ENCODE peak calls at places on chromosomes 3 and 15, in ten cellular contexts. N is mammary epithelial cell, B is hepatocyte, M is A549, A is endothelial cell of umbilical vein, Z is OCI-LY7, K is neural progenitor cell, I is astrocyte, E is fibroblast of lung, L is MM.1S. U is an unnamed sample.

GRCh38 chr15:72451224-72451623 is 22.9 kb upstream of the ARIH1 start:
- DNase-seq in N (no peak), I (no peak), M (no peak), L (no peak), K (no peak), Z (no peak), B (no peak), E (no peak), A (no peak), U (no peak)

GRCh38 chr3:115165266-115165665 is 18.2 kb upstream of the ZBTB20 start:
- DNase-seq in Z (no peak), L (no peak), I (no peak), B (no peak), E (no peak), K (no peak), A (no peak), M (no peak), N (no peak), U (no peak)

GRCh38 chr15:70704166-70704565 is 59.2 kb downstream of the UACA start:
- DNase-seq in B (no peak), L (no peak), A (no peak), N (no peak), Z (no peak), E (no peak), K (no peak), I (no peak), M (no peak), U (no peak)

GRCh38 chr15:78200276-78200930 is 34.0 kb downstream of the ACSBG1 start:
- DNase-seq in E (no peak), M (no peak), A (no peak), K (no peak), I (no peak), N (no peak), L (no peak), B (peak; percentile 3), Z (no peak), U (no peak)

GRCh38 chr3:114404590-114404989 is 110.8 kb downstream of the TIGIT start:
- DNase-seq in B (no peak), L (no peak), I (peak; percentile 36), A (peak; percentile 41), Z (no peak), M (no peak), N (peak; percentile 77), K (no peak), E (peak; percentile 52), U (no peak)

GRCh38 chr15:85632014-85632413 is 162.7 kb downstream of the KLHL25 start:
- DNase-seq in M (no peak), B (no peak), L (no peak), I (no peak), E (no peak), A (no peak), Z (no peak), N (no peak), K (no peak), U (no peak)

GRCh38 chr3:141354517-141354916 is 13.8 kb upstream of the ZBTB38 start:
- DNase-seq in L (no peak), I (no peak), A (no peak), K (no peak), B (no peak), Z (no peak), E (no peak), M (no peak), N (no peak), U (no peak)

GRCh38 chr3:16056210-16056607 is 118.3 kb upstream of the GALNT15 start:
- DNase-seq in M (peak; percentile 44), Z (no peak), A (peak; percentile 35), K (no peak), N (no peak), B (peak; percentile 36), E (peak; percentile 63), I (no peak), L (no peak), U (no peak)

GRCh38 chr3:87370007-87370406 is 93.6 kb upstream of the POU1F1 start:
- DNase-seq in A (no peak), M (no peak), K (no peak), I (peak; percentile 3), N (no peak), E (peak; percentile 9), Z (no peak), L (no peak), B (no peak), U (peak; percentile 4)

GRCh38 chr3:194322701-194323174 is 28.4 kb downstream of the CPN2 start:
- DNase-seq in I (peak; percentile 81), N (peak; percentile 100), E (peak; percentile 85), B (peak; percentile 78), L (no peak), Z (no peak), A (no peak), K (no peak), M (peak; percentile 91), U (no peak)

GRCh38 chr3:69212411-69213160 is 90.2 kb upstream of the LMOD3 start:
- DNase-seq in I (peak; percentile 85), N (peak; percentile 92), A (peak; percentile 94), L (no peak), M (peak; percentile 89), K (no peak), Z (no peak), E (peak; percentile 87), B (peak; percentile 47), U (no peak)

GRCh38 chr15:66285462-66286280 is 7.7 kb upstream of the DIS3L start:
- DNase-seq in A (no peak), N (no peak), M (no peak), I (no peak), E (no peak), B (peak; percentile 43), K (no peak), Z (no peak), L (no peak), U (no peak)

GRCh38 chr3:100759162-100759561 is 49.9 kb downstream of the TFG start:
- DNase-seq in A (peak; percentile 39), B (no peak), K (no peak), E (peak; percentile 25), Z (no peak), M (no peak), N (no peak), I (no peak), L (no peak), U (no peak)

GRCh38 chr3:29764603-29765254 is 483.9 kb downstream of the RBMS3 start:
- DNase-seq in L (no peak), B (peak; percentile 59), I (peak; percentile 72), Z (no peak), A (peak; percentile 83), N (peak; percentile 70), E (peak; percentile 79), M (peak; percentile 70), K (no peak), U (no peak)

GRCh38 chr3:123279121-123279520 is 77.4 kb downstream of the SEC22A start:
- DNase-seq in Z (no peak), I (no peak), L (no peak), B (no peak), K (no peak), A (no peak), E (no peak), M (no peak), N (no peak), U (no peak)

GRCh38 chr15:77665530-77666295 is 33.0 kb upstream of the LINGO1 start:
- DNase-seq in A (no peak), L (no peak), I (no peak), K (no peak), N (no peak), Z (no peak), B (no peak), M (no peak), E (no peak), U (no peak)

GRCh38 chr15:71529353-71529752 is 281.0 kb upstream of the NR2E3 start:
- DNase-seq in N (no peak), I (no peak), E (no peak), K (no peak), Z (no peak), M (no peak), A (no peak), B (no peak), L (no peak), U (no peak)

GRCh38 chr3:111862974-111863373 is 3.9 kb downstream of the PHLDB2 start:
- DNase-seq in N (peak; percentile 36), I (no peak), A (no peak), Z (no peak), L (no peak), M (no peak), K (no peak), E (no peak), B (no peak), U (no peak)
- H3K4me2 ChIP-seq in N (peak overlapping the region; percentile 45), I (peak overlapping the region; percentile 95), A (no peak overlapping the region), Z (no peak overlapping the region), L (no peak overlapping the region), M (peak overlapping the region; percentile 76), K (peak overlapping the region; percentile 50), E (no peak overlapping the region), B (peak overlapping the region; percentile 77), U (peak overlapping the region; percentile 65)

GRCh38 chr15:56869573-56869972 is 48.9 kb upstream of the TCF12 start:
- DNase-seq in K (peak; percentile 57), L (peak; percentile 36), A (peak; percentile 31), I (no peak), B (peak; percentile 15), Z (peak; percentile 29), N (no peak), M (peak; percentile 61), E (peak; percentile 7), U (peak; percentile 59)
- TF ChIP-seq CTCF in K (peak; percentile 70), L (peak; percentile 71), A (peak; percentile 41), I (peak; percentile 46), B (peak; percentile 29), Z (peak; percentile 80), N (peak; percentile 41), M (peak; percentile 72), E (peak; percentile 41), U (peak; percentile 81)

GRCh38 chr3:42101048-42101447 is 9.9 kb downstream of the TRAK1 start:
- DNase-seq in L (no peak), A (peak; percentile 28), K (no peak), E (peak; percentile 76), I (peak; percentile 65), N (peak; percentile 72), Z (no peak), M (peak; percentile 21), B (no peak), U (no peak)
- H3K4me2 ChIP-seq in L (no peak overlapping the region), A (no peak overlapping the region), K (no peak overlapping the region), E (no peak overlapping the region), I (no peak overlapping the region), N (no peak overlapping the region), Z (no peak overlapping the region), M (no peak overlapping the region), B (no peak overlapping the region), U (no peak overlapping the region)

DNA sequence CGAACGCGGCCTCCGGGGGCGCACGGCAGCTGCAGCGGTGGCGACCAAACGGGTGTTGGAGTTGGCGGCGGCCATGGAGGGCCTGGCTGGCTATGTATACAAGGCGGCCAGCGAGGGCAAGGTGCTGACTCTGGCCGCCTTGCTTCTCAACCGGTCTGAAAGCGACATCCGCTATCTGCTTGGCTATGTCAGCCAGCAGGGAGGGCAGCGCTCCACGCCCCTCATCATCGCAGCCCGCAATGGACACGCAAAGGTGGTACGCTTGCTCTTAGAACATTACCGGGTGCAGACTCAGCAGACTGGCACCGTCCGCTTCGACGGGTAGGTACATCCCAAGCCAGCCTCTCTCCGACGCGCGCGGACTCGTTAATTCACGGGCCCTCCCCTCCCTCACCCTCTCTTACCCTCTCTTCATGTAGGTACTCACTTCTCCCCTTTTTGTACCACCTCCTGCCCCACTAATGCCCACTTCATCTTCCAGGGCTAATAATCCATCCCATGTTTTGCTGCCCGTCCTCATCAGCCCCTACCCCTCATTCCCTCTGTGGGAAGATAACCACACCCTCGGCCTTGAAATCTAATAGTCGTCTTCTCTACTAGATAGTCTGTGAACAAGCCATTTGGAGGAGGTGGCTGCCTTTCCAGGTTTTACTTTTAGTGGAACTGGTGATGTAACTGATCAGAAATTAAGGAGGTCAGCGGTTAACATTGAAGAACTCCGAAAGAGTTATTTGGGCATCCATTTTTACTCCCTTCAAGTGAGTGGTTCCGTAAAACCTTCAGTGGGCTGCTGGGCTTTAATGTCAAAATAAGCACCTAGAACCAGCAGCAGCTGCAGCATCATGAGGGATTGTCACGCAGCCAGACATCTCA is 1.0 kb downstream of the FEM1B start:
- DNase-seq in B (no peak), A (peak; percentile 79), M (peak; percentile 86), I (peak; percentile 60), N (peak; percentile 54), E (peak; percentile 66), Z (peak; percentile 29), K (no peak), L (peak; percentile 56), U (no peak)
- TF ChIP-seq CTCF in B (peak; percentile 36), A (peak; percentile 67), M (no peak), I (no peak), N (no peak), E (peak; percentile 6), Z (peak; percentile 61), K (peak; percentile 62), L (peak; percentile 46), U (peak; percentile 29)